ENCODE peak calls at places on chromosomes 13 and 19, in eight cellular contexts. Q is keratinocyte, V is uterus, Z is B cell, Y is AG09309, M is activated B cell treated with CpG ODN at 0.5 μM for 24 hours, K is IMR-90, O is neural progenitor cell. U is an unnamed sample.

GRCh38 chr13:76667551-76667950 is 218.7 kb downstream of the KCTD12 start:
- DNase-seq in V (no peak), Z (no peak), Y (peak), K (peak), Q (no peak), O (no peak), M (no peak), U (no peak)

GRCh38 chr13:73138276-73138950 is 79.6 kb downstream of the KLF5 start:
- DNase-seq in M (no peak), Z (no peak), Y (no peak), O (no peak), V (no peak), Q (no peak), K (peak), U (no peak)

GRCh38 chr19:32945260-32945659 is 26.5 kb downstream of the CEP89 start:
- DNase-seq in Z (no peak), K (no peak), Q (no peak), V (no peak), M (no peak), Y (no peak), O (no peak), U (no peak)

GRCh38 chr19:58229255-58229639 is 533 bp downstream of the ZNF544 start:
- DNase-seq in Y (no peak), Q (no peak), K (peak), V (no peak), O (peak), M (no peak), Z (no peak), U (no peak)

GRCh38 chr19:52725528-52725961 is 9.3 kb downstream of the ZNF611 start:
- DNase-seq in O (no peak), Q (no peak), Z (no peak), M (no peak), V (no peak), K (no peak), Y (no peak), U (no peak)

GRCh38 chr13:27170521-27171243 is 929 bp downstream of the USP12 start:
- DNase-seq in Z (peak), O (peak), V (peak), Y (no peak), K (no peak), Q (no peak), M (peak), U (no peak)

GRCh38 chr19:46730187-46730586 is 13.3 kb upstream of the PRKD2 start:
- DNase-seq in M (no peak), V (no peak), O (no peak), Y (no peak), K (no peak), Z (no peak), Q (no peak), U (no peak)

GRCh38 chr19:49453757-49454248 is 778 bp downstream of the ALDH16A1 start:
- DNase-seq in Z (no peak), Q (no peak), K (no peak), M (no peak), O (no peak), V (no peak), Y (no peak), U (no peak)

GRCh38 chr19:4379383-4380253 is 20.7 kb downstream of the SH3GL1 start:
- DNase-seq in V (no peak), Z (peak), Y (no peak), M (peak), O (no peak), K (peak), Q (peak), U (no peak)

GRCh38 chr13:32031815-32032345 is 306 bp downstream of the FRY start:
- DNase-seq in Q (no peak), Z (no peak), Y (no peak), K (no peak), O (no peak), M (no peak), V (no peak), U (no peak)

GRCh38 chr13:57633950-57634828 is 2.6 kb downstream of the PCDH17 start:
- DNase-seq in Z (peak), Y (no peak), Q (no peak), M (no peak), V (no peak), K (no peak), O (peak), U (no peak)

GRCh38 chr13:36412736-36413135 is 19.6 kb upstream of the CCNA1 start:
- DNase-seq in Z (no peak), O (no peak), M (no peak), Y (no peak), V (peak), K (no peak), Q (no peak), U (no peak)

GRCh38 chr19:8069116-8069973 is 16.8 kb downstream of the CCL25 start:
- DNase-seq in Y (no peak), K (no peak), Q (no peak), Z (no peak), M (no peak), V (no peak), O (peak), U (no peak)

GRCh38 chr13:93476175-93476574 is 249.6 kb downstream of the GPC6 start:
- DNase-seq in Y (peak), Q (no peak), O (no peak), V (no peak), M (no peak), K (peak), Z (no peak), U (no peak)

GRCh38 chr13:76879211-76879875 is 6.9 kb downstream of the KCTD12 start:
- DNase-seq in O (no peak), Y (peak), V (peak), K (peak), Q (no peak), M (peak), Z (peak), U (no peak)

GRCh38 chr19:4930664-4931063 is 21.4 kb downstream of the UHRF1 start:
- DNase-seq in Y (no peak), K (peak), Q (no peak), V (peak), Z (no peak), M (no peak), O (no peak), U (no peak)

GRCh38 chr19:34232566-34233481 is 21.5 kb upstream of the GARRE1 start:
- DNase-seq in Q (peak), V (peak), Y (peak), O (no peak), K (peak), M (no peak), Z (no peak), U (peak)

GRCh38 chr19:46860846-46861690 is at the start of gene ARHGAP35:
- DNase-seq in K (no peak), O (no peak), M (peak), V (peak), Y (no peak), Z (peak), Q (no peak), U (peak)

GRCh38 chr19:34461375-34462100 is 20.0 kb upstream of the WTIP start:
- DNase-seq in K (peak), O (no peak), Q (no peak), Z (no peak), V (no peak), M (no peak), Y (no peak), U (no peak)

GRCh38 chr19:17420267-17420924 is 549 bp downstream of the MVB12A start:
- DNase-seq in Q (no peak), Z (peak), M (peak), K (no peak), O (peak), Y (no peak), V (peak), U (peak)

GRCh38 chr19:13055213-13056051 is 47.2 kb downstream of the LYL1 start:
- DNase-seq in Z (no peak), Y (peak), M (no peak), O (peak), K (peak), Q (no peak), V (peak), U (no peak)

GRCh38 chr13:73058741-73059459 is at the start of gene KLF5:
- DNase-seq in Z (peak), Q (no peak), O (peak), K (peak), V (peak), Y (peak), M (peak), U (peak)

GRCh38 chr19:19633711-19634515 is 5.9 kb upstream of the LPAR2 start:
- DNase-seq in Q (no peak), Z (peak), O (no peak), K (no peak), M (no peak), V (no peak), Y (no peak), U (no peak)

GRCh38 chr13:24717217-24717616 is 37.0 kb downstream of the ATP12A start:
- DNase-seq in M (no peak), V (no peak), Q (no peak), O (no peak), Z (no peak), K (no peak), Y (no peak), U (no peak)

GRCh38 chr13:83332751-83333150 is 549.5 kb downstream of the SLITRK1 start:
- DNase-seq in Y (no peak), K (no peak), O (no peak), Z (no peak), M (no peak), Q (no peak), V (no peak), U (no peak)

GRCh38 chr13:37476874-37477273 is 121.7 kb downstream of the POSTN start:
- DNase-seq in K (peak), M (no peak), Q (no peak), Y (no peak), V (no peak), O (peak), Z (no peak), U (no peak)

GRCh38 chr19:31145909-31146453 is 203.3 kb downstream of the TSHZ3 start:
- DNase-seq in Q (no peak), K (no peak), O (no peak), M (no peak), Y (no peak), V (no peak), Z (no peak), U (no peak)

GRCh38 chr13:98563071-98563470 is 13.8 kb downstream of the STK24 start:
- DNase-seq in K (no peak), O (no peak), Y (no peak), Z (no peak), M (no peak), Q (no peak), V (no peak), U (no peak)

GRCh38 chr13:48873598-48873997 is 102.1 kb upstream of the FNDC3A start:
- DNase-seq in V (no peak), Y (no peak), Q (peak), M (no peak), Z (no peak), K (peak), O (peak), U (no peak)

GRCh38 chr13:80716610-80717081 is 375.7 kb upstream of the SPRY2 start:
- DNase-seq in O (no peak), Q (no peak), M (no peak), Z (no peak), K (no peak), V (no peak), Y (no peak), U (no peak)

GRCh38 chr13:74651121-74651520 is 516.9 kb upstream of the KLF12 start:
- DNase-seq in K (no peak), Y (no peak), V (no peak), M (no peak), Q (no peak), Z (no peak), O (no peak), U (no peak)

GRCh38 chr19:55474269-55475265 is 1.9 kb upstream of the ZNF628 start:
- DNase-seq in K (no peak), Q (no peak), V (no peak), O (peak), M (no peak), Y (peak), Z (no peak), U (no peak)

GRCh38 chr19:46453661-46454060 is 17.7 kb downstream of the PNMA8A start:
- DNase-seq in K (no peak), Y (no peak), V (no peak), Q (peak), Z (no peak), O (no peak), M (no peak), U (no peak)

GRCh38 chr13:37492741-37493514 is 105.6 kb downstream of the POSTN start:
- DNase-seq in Y (peak), K (peak), O (no peak), V (no peak), M (no peak), Z (no peak), Q (no peak), U (no peak)

GRCh38 chr13:40681341-40682051 is 15.1 kb upstream of the FOXO1 start:
- DNase-seq in V (no peak), Y (no peak), M (no peak), O (no peak), K (no peak), Q (no peak), Z (no peak), U (no peak)

GRCh38 chr19:5586300-5587070 is 18.7 kb upstream of the TINCR start:
- DNase-seq in V (no peak), K (no peak), Y (no peak), Z (no peak), M (no peak), O (no peak), Q (no peak), U (no peak)

GRCh38 chr13:48161530-48162179 is 66.8 kb upstream of the MED4 start:
- DNase-seq in Z (no peak), O (no peak), M (no peak), K (no peak), V (no peak), Y (no peak), Q (no peak), U (no peak)

GRCh38 chr19:16861875-16862274 is 26.9 kb upstream of the F2RL3 start:
- DNase-seq in K (no peak), O (no peak), Y (no peak), Z (no peak), Q (no peak), M (no peak), V (no peak), U (no peak)

GRCh38 chr13:27927444-27928352 is 7.9 kb downstream of the PDX1 start:
- DNase-seq in K (no peak), M (no peak), Q (no peak), Y (no peak), V (no peak), O (peak), Z (peak), U (no peak)

DNA sequence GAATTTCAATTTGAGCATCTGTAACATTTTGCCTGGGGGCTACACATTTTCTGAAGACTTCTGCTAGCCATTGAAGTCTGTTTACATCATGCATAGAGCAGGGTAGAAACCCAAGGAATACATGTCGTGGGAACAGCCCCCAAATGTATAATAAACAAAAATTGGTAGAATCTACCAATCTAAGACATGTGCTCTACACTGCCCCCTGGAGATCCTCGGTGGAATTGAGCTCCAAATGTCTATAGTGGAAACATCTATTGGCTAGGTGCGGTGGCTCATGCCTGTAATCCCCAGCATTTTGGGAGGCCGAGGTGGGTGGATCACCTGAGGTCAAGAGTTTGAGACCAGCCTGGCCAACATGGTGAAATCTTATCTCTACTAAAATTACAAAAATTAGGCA is 57.3 kb downstream of the MBD3L2B start:
- DNase-seq in O (no peak), M (no peak), K (no peak), Z (no peak), Q (no peak), V (no peak), Y (no peak), U (no peak)
- TF ChIP-seq CTCF in O (peak), M (no peak), K (no peak), Z (peak), Q (peak), V (no peak), Y (no peak), U (peak)

GRCh38 chr13:96967248-96967745 is 27.0 kb downstream of the OXGR1 start:
- DNase-seq in O (peak), Y (no peak), V (no peak), M (no peak), K (no peak), Q (no peak), Z (no peak), U (no peak)
- TF ChIP-seq CTCF in O (peak), Y (no peak), V (no peak), M (no peak), K (peak), Q (no peak), Z (no peak), U (no peak)

DNA sequence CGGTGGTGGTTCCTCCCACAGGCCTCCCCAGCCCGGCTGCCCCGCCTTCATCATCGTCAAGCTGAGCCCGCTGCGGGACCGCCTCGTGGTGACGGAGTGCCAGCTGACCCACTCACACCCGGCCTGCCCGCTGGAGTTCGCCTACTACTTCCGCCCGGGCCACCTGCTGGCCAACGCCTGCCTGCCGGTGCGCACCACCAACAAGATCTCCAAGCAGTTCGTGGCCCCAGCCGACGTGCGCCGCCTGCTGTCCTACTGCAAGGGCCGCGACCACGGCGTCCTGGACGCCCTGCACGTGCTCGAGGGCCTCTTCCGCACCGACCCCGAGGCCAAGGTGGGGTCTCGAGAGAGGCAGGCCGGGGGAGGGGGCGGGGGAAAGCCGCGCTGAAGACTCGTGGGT is 12.0 kb downstream of the ZSWIM9 start:
- DNase-seq in O (no peak), Q (no peak), Y (no peak), K (no peak), V (no peak), M (no peak), Z (no peak), U (no peak)
- TF ChIP-seq CTCF in O (no peak), Q (peak), Y (peak), K (no peak), V (no peak), M (no peak), Z (no peak), U (no peak)

DNA sequence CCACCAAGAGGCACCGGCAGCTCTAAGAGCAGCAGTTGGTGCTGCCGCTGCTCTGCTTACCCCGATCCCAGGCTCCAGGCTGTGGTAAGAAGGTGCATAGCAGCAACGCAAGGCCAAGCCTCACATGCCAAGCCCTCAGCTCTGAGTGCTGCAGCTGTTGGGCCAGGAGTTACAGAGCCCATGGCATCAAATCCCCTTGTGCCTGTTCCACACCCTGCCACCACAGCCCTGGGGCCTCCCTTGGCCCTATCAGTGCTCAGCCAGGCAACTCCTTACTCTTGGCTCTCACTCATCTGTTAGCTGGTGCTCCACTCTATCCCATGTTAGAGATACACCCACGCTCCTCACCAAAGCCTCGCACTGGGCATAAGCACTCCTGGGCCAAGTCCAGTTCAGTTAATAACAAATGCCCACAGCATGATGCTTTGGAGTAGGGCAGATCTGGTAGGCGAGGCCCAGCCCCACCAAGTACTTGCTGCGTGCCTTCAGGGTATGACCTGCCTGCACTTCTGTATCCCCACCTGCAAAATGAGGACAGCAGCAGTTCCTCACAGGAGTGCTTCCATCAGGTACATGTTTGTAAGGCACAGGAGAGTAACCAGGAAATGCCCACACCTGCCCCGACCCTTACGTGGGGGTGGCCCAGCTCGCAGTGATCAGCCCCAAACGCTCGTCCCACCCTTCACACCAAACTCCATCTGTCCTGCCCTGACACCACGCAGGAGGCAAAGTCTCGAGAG is 16.2 kb downstream of the AKAP8L start:
- DNase-seq in K (no peak), V (no peak), Y (no peak), O (no peak), Z (no peak), M (no peak), Q (no peak), U (no peak)
- TF ChIP-seq CTCF in K (no peak), V (no peak), Y (no peak), O (no peak), Z (no peak), M (no peak), Q (no peak), U (no peak)